ENCODE peak calls at places on chromosome 3, in four cellular contexts. U, G, C and X are unnamed samples.

GRCh38 chr3:99753268-99753975 is 64.2 kb upstream of the CMSS1 start:
- DNase-seq in G (no peak), U (peak), C (peak), X (peak)

GRCh38 chr3:152396867-152397266 is 128.1 kb downstream of the MBNL1 start:
- DNase-seq in G (no peak), C (no peak), U (no peak), X (no peak)

GRCh38 chr3:155293518-155293917 is at the start of gene STRIT1:
- DNase-seq in U (no peak), G (no peak), C (no peak), X (no peak)

GRCh38 chr3:146701246-146701645 is 96.1 kb upstream of the PLSCR5 start:
- DNase-seq in G (no peak), U (no peak), C (no peak), X (no peak)

GRCh38 chr3:112629425-112629824 is 11.5 kb downstream of the CCDC80 start:
- DNase-seq in U (no peak), C (peak), G (no peak), X (no peak)

GRCh38 chr3:101853971-101854370 is 4.7 kb downstream of the NFKBIZ start:
- DNase-seq in U (no peak), C (no peak), G (no peak), X (no peak)

GRCh38 chr3:179321585-179322322 is 1.1 kb upstream of the ZNF639 start:
- DNase-seq in C (peak), G (no peak), U (peak), X (peak)

GRCh38 chr3:142366434-142366833 is 81.4 kb downstream of the XRN1 start:
- DNase-seq in C (no peak), G (no peak), U (peak), X (no peak)

GRCh38 chr3:12437861-12438260 is 46.4 kb upstream of the TSEN2 start:
- DNase-seq in U (no peak), C (no peak), G (no peak), X (no peak)

GRCh38 chr3:126102011-126102410 is 18.1 kb upstream of the SLC41A3 start:
- DNase-seq in G (no peak), C (no peak), U (no peak), X (no peak)

GRCh38 chr3:72342450-72342849 is 505.8 kb downstream of the SHQ1 start:
- DNase-seq in U (no peak), G (no peak), C (no peak), X (no peak)

GRCh38 chr3:107574650-107575049 is 51.9 kb downstream of the BBX start:
- DNase-seq in U (peak), G (no peak), C (no peak), X (peak)

GRCh38 chr3:30662836-30663235 is 56.4 kb downstream of the TGFBR2 start:
- DNase-seq in U (no peak), C (no peak), G (no peak), X (no peak)

GRCh38 chr3:45516829-45517228 is 77.7 kb upstream of the LIMD1 start:
- DNase-seq in U (no peak), C (no peak), G (no peak), X (no peak)

GRCh38 chr3:109707642-109708041 is 370.3 kb upstream of the DPPA4 start:
- DNase-seq in U (no peak), C (peak), G (no peak), X (no peak)

GRCh38 chr3:42345811-42346210 is 64.6 kb downstream of the LYZL4 start:
- DNase-seq in U (no peak), C (no peak), G (peak), X (no peak)

GRCh38 chr3:107555359-107555758 is 32.6 kb downstream of the BBX start:
- DNase-seq in C (no peak), G (no peak), U (no peak), X (no peak)

GRCh38 chr3:62562596-62562995 is 189.2 kb upstream of the FEZF2 start:
- DNase-seq in U (no peak), G (no peak), C (no peak), X (no peak)

GRCh38 chr3:46284981-46285683 is 42.9 kb downstream of the CCR3 start:
- DNase-seq in U (no peak), C (no peak), G (peak), X (no peak)

GRCh38 chr3:102096066-102096465 is 246.8 kb downstream of the NFKBIZ start:
- DNase-seq in G (no peak), C (no peak), U (no peak), X (no peak)

GRCh38 chr3:129003578-129004112 is 2.5 kb downstream of the EFCC1 start:
- DNase-seq in U (peak), C (peak), G (peak), X (peak)

GRCh38 chr3:47961815-47962606 is 54.2 kb downstream of the MAP4 start:
- DNase-seq in U (peak), C (peak), G (peak), X (peak)

GRCh38 chr3:51682079-51682478 is 11.0 kb downstream of the TEX264 start:
- DNase-seq in C (peak), G (peak), U (peak), X (peak)

GRCh38 chr3:126881861-126882260 is 101.1 kb upstream of the PLXNA1 start:
- DNase-seq in G (no peak), U (no peak), C (no peak), X (no peak)

GRCh38 chr3:51709004-51709420 is 2.1 kb downstream of the GRM2 start:
- DNase-seq in C (no peak), U (no peak), G (no peak), X (no peak)

GRCh38 chr3:113533534-113533892 is 1.2 kb downstream of the SIDT1 start:
- DNase-seq in C (no peak), G (peak), U (no peak), X (no peak)

GRCh38 chr3:150545419-150546225 is 674 bp downstream of the SERP1 start:
- DNase-seq in C (peak), U (peak), G (peak), X (peak)

GRCh38 chr3:53161820-53162671 is 1.0 kb downstream of the PRKCD start:
- DNase-seq in G (peak), C (no peak), U (no peak), X (no peak)

GRCh38 chr3:52483081-52483480 is 12.1 kb upstream of the STAB1 start:
- DNase-seq in C (no peak), G (no peak), U (no peak), X (no peak)

GRCh38 chr3:196327405-196327804 is 9.4 kb upstream of the DYNLT2B start:
- DNase-seq in U (no peak), G (no peak), C (no peak), X (no peak)

GRCh38 chr3:98655666-98656065 is 62.3 kb upstream of the CPOX start:
- DNase-seq in C (no peak), G (no peak), U (no peak), X (no peak)

GRCh38 chr3:22491326-22491725 is 711.8 kb upstream of the UBE2E2 start:
- DNase-seq in C (no peak), G (no peak), U (no peak), X (no peak)

GRCh38 chr3:71977525-71977924 is 192.6 kb upstream of the PROK2 start:
- DNase-seq in C (no peak), G (no peak), U (no peak), X (no peak)

GRCh38 chr3:11915621-11916417 is 69.1 kb upstream of the TAMM41 start:
- DNase-seq in U (no peak), C (no peak), G (no peak), X (no peak)